ENCODE peak calls at places on chromosomes 16 and 17, in six cellular contexts. Z, E, P, O, W and X are unnamed samples.

GRCh38 chr17:50672831-50673551 is 34.7 kb downstream of the ANKRD40 start:
- DNase-seq in Z (no peak), E (no peak), P (peak), O (no peak), W (no peak), X (no peak)

GRCh38 chr17:64230551-64231408 is 32.3 kb downstream of the TEX2 start:
- DNase-seq in Z (no peak), E (no peak), P (no peak), O (no peak), W (no peak), X (peak)

GRCh38 chr17:3740611-3741073 is 16.9 kb downstream of the HASPIN start:
- DNase-seq in Z (no peak), E (no peak), P (no peak), O (no peak), W (no peak), X (no peak)

GRCh38 chr17:75631353-75631752 is 1.9 kb upstream of the SMIM5 start:
- DNase-seq in Z (no peak), E (no peak), P (no peak), O (no peak), W (no peak), X (no peak)

GRCh38 chr16:67393111-67393789 is at the start of gene TPPP3:
- DNase-seq in Z (peak), E (no peak), P (peak), O (peak), W (no peak), X (peak)

GRCh38 chr17:27532269-27533067 is 76.2 kb downstream of the KSR1 start:
- DNase-seq in Z (no peak), E (no peak), P (no peak), O (no peak), W (no peak), X (peak)

GRCh38 chr16:68921654-68922053 is 78.3 kb downstream of the TANGO6 start:
- DNase-seq in Z (no peak), E (no peak), P (no peak), O (no peak), W (no peak), X (peak)

GRCh38 chr17:48852251-48852650 is 21.4 kb downstream of the CALCOCO2 start:
- DNase-seq in Z (no peak), E (no peak), P (no peak), O (no peak), W (no peak), X (no peak)

GRCh38 chr17:79993390-79994221 is 42.1 kb downstream of the TBC1D16 start:
- DNase-seq in Z (peak), E (peak), P (peak), O (no peak), W (no peak), X (peak)

GRCh38 chr16:50645858-50646257 is 35.3 kb downstream of the SNX20 start:
- DNase-seq in Z (no peak), E (no peak), P (no peak), O (no peak), W (no peak), X (no peak)

GRCh38 chr17:77124192-77124908 is 16.4 kb upstream of the SEC14L1 start:
- DNase-seq in Z (no peak), E (no peak), P (no peak), O (no peak), W (no peak), X (peak)

GRCh38 chr16:75053791-75054555 is 55.1 kb downstream of the ZNRF1 start:
- DNase-seq in Z (peak), E (no peak), P (peak), O (no peak), W (no peak), X (no peak)

GRCh38 chr17:58059141-58059540 is 24.1 kb upstream of the DYNLL2 start:
- DNase-seq in Z (no peak), E (no peak), P (no peak), O (no peak), W (no peak), X (no peak)

GRCh38 chr17:36869856-36870617 is 67.2 kb upstream of the LHX1 start:
- DNase-seq in Z (no peak), E (no peak), P (no peak), O (no peak), W (no peak), X (peak)

GRCh38 chr17:51692917-51693316 is 432.6 kb downstream of the UTP18 start:
- DNase-seq in Z (no peak), E (no peak), P (no peak), O (no peak), W (no peak), X (no peak)

GRCh38 chr16:15836074-15836473 is 20.8 kb downstream of the MYH11 start:
- DNase-seq in Z (no peak), E (no peak), P (no peak), O (no peak), W (no peak), X (no peak)

GRCh38 chr17:70636517-70637133 is 467.3 kb downstream of the KCNJ2 start:
- DNase-seq in Z (no peak), E (no peak), P (no peak), O (no peak), W (no peak), X (peak)

GRCh38 chr16:19137621-19138128 is 23.9 kb downstream of the ITPRIPL2 start:
- DNase-seq in Z (no peak), E (no peak), P (no peak), O (no peak), W (no peak), X (no peak)

GRCh38 chr17:45197108-45197507 is 24.6 kb upstream of the FMNL1 start:
- DNase-seq in Z (no peak), E (no peak), P (no peak), O (no peak), W (no peak), X (no peak)

GRCh38 chr16:11292076-11292748 is 11.1 kb upstream of the PRM1 start:
- DNase-seq in Z (no peak), E (no peak), P (no peak), O (no peak), W (no peak), X (no peak)